ENCODE peak calls at places on chromosomes 2 and 18, in eight cellular contexts. J is esophagus squamous epithelium, G is transverse colon, U is endodermal cell, H is mammary epithelial cell, T is H1, L is fibroblast of lung, A is right atrium auricular region. E is an unnamed sample. For H3K4me1, the result is how much of the 10 kb centered on the place peaks cover.

GRCh38 chr2:105802587-105802986 is 57.9 kb downstream of the NCK2 start:
- DNase-seq in A (no peak), G (no peak), J (no peak), L (no peak), T (no peak), H (peak), U (peak), E (no peak)

GRCh38 chr2:94999431-94999883 is 26.1 kb upstream of the MAL start:
- DNase-seq in L (no peak), T (no peak), J (no peak), G (no peak), A (no peak), U (peak), H (no peak), E (peak)

GRCh38 chr2:143948710-143949109 is 571.2 kb downstream of the ZEB2 start:
- DNase-seq in G (no peak), A (no peak), H (peak), L (no peak), J (no peak), T (no peak), U (no peak), E (no peak)

GRCh38 chr2:129888896-129889295 is 90.6 kb upstream of the RAB6C start:
- DNase-seq in L (no peak), T (no peak), A (no peak), H (no peak), G (no peak), J (no peak), U (peak), E (no peak)

GRCh38 chr2:178530625-178531142 is 50.4 kb downstream of the PLEKHA3 start:
- DNase-seq in U (no peak), J (no peak), G (no peak), T (no peak), H (peak), L (no peak), A (no peak), E (no peak)

GRCh38 chr18:6734746-6735430 is 5.4 kb downstream of the ARHGAP28 start:
- DNase-seq in T (no peak), U (no peak), G (no peak), A (no peak), L (peak), J (no peak), H (no peak), E (no peak)

GRCh38 chr2:49224426-49225010 is 70.2 kb upstream of the FSHR start:
- DNase-seq in T (no peak), H (no peak), G (peak), A (no peak), J (no peak), L (no peak), U (no peak), E (no peak)

GRCh38 chr2:164514491-164514890 is 106.8 kb downstream of the GRB14 start:
- DNase-seq in L (no peak), J (no peak), U (no peak), A (no peak), H (peak), G (no peak), T (no peak), E (peak)

GRCh38 chr2:157432475-157433106 is 11.3 kb downstream of the CYTIP start:
- DNase-seq in A (no peak), J (no peak), G (no peak), L (no peak), U (no peak), H (no peak), T (no peak), E (no peak)

GRCh38 chr2:6342273-6342920 is 523.3 kb downstream of the CMPK2 start:
- DNase-seq in L (no peak), H (no peak), J (no peak), U (no peak), G (no peak), T (no peak), A (no peak), E (no peak)

GRCh38 chr2:111068435-111069058 is 52.2 kb upstream of the BCL2L11 start:
- DNase-seq in J (no peak), L (no peak), G (peak), A (no peak), U (peak), T (no peak), H (peak), E (peak)

GRCh38 chr2:47196499-47196898 is 41.4 kb upstream of the STPG4 start:
- DNase-seq in A (no peak), G (no peak), J (no peak), T (no peak), L (no peak), U (no peak), H (no peak), E (no peak)
- H3K4me1 ChIP-seq in A (under half), G (under half), J (under half), T (under half), L (half or more), U (under half), H (half or more), E (under half)

GRCh38 chr2:205902041-205902898 is 183.7 kb downstream of the INO80D start:
- DNase-seq in J (no peak), T (no peak), G (peak), L (peak), A (no peak), U (no peak), H (no peak), E (peak)

GRCh38 chr2:205906419-205906818 is 179.6 kb downstream of the INO80D start:
- DNase-seq in L (no peak), U (no peak), T (no peak), G (no peak), H (no peak), J (no peak), A (no peak), E (no peak)

GRCh38 chr2:205904873-205905272 is 181.1 kb downstream of the INO80D start:
- DNase-seq in U (no peak), H (no peak), L (no peak), A (no peak), G (peak), J (no peak), T (no peak), E (no peak)

GRCh38 chr2:205902899-205903236 is 183.1 kb downstream of the INO80D start:
- DNase-seq in J (no peak), U (no peak), T (no peak), H (no peak), G (no peak), A (no peak), L (no peak), E (no peak)

GRCh38 chr2:205903549-205904129 is 182.3 kb downstream of the INO80D start:
- DNase-seq in L (no peak), H (no peak), A (no peak), T (no peak), J (no peak), G (peak), U (peak), E (peak)
- TF ChIP-seq CTCF in L (peak), H (peak), A (peak), T (peak), J (no peak), G (peak), U (peak), E (peak)

GRCh38 chr2:217248312-217248935 is 388.6 kb upstream of the TNP1 start:
- DNase-seq in J (no peak), L (peak), G (peak), U (peak), A (no peak), H (no peak), T (peak), E (no peak)
- H3K4me3 ChIP-seq in J (no peak), L (no peak), G (no peak), U (no peak), A (no peak), H (no peak), T (no peak), E (no peak)

DNA sequence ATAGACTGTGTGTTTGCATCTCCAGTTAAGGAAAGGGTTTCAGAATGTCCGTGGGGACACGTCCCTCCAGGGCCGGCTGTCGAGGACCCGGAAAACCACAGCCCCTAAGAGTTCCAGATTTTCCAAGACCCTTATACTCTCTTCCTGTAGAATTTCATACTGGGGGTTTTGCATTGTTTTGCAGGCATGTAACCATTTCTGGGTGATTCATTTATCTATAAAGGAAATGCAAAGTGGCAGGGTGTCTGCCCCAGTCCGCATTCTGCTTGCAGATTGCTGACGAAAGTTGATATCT is 8.5 kb downstream of the SP9 start:
- DNase-seq in A (no peak), U (no peak), G (no peak), T (no peak), L (no peak), H (no peak), J (no peak), E (no peak)
- H3K4me1 ChIP-seq in A (under half), U (under half), G (under half), T (under half), L (under half), H (under half), J (half or more), E (under half)

GRCh38 chr18:44036500-44036899 is 644.2 kb upstream of the SETBP1 start:
- DNase-seq in G (no peak), H (no peak), L (peak), U (no peak), A (no peak), J (no peak), T (no peak), E (no peak)

GRCh38 chr18:44035554-44035953 is 645.1 kb upstream of the SETBP1 start:
- DNase-seq in G (no peak), J (no peak), T (no peak), L (peak), H (no peak), U (no peak), A (no peak), E (no peak)

GRCh38 chr18:44028109-44028508 is 652.6 kb upstream of the SETBP1 start:
- DNase-seq in H (no peak), G (no peak), T (no peak), J (no peak), A (no peak), U (no peak), L (no peak), E (no peak)

GRCh38 chr18:44033144-44033543 is 647.5 kb upstream of the SETBP1 start:
- DNase-seq in U (no peak), J (no peak), G (no peak), T (no peak), L (no peak), A (no peak), H (no peak), E (no peak)

DNA sequence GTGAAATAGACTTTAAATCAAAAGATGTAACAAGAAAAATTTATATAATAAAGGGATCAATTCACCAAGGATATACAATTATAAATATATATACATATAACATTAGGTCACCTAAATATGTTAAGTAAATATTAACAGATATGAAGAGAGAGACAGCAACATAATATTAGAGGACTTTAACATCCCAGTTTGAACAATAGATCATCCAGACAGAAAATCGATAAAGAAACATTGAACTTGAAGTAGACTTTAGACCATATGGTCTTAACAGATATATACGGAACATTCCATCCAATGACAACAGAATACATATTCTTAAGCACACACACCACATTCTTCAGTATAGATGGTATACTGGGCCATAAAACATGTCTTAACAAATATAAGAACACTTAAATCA is 649.6 kb upstream of the SETBP1 start:
- DNase-seq in G (no peak), J (no peak), A (no peak), U (no peak), L (no peak), H (no peak), T (no peak), E (no peak)
- TF ChIP-seq CTCF in G (no peak), J (no peak), A (no peak), U (no peak), L (no peak), H (no peak), T (no peak), E (no peak)

DNA sequence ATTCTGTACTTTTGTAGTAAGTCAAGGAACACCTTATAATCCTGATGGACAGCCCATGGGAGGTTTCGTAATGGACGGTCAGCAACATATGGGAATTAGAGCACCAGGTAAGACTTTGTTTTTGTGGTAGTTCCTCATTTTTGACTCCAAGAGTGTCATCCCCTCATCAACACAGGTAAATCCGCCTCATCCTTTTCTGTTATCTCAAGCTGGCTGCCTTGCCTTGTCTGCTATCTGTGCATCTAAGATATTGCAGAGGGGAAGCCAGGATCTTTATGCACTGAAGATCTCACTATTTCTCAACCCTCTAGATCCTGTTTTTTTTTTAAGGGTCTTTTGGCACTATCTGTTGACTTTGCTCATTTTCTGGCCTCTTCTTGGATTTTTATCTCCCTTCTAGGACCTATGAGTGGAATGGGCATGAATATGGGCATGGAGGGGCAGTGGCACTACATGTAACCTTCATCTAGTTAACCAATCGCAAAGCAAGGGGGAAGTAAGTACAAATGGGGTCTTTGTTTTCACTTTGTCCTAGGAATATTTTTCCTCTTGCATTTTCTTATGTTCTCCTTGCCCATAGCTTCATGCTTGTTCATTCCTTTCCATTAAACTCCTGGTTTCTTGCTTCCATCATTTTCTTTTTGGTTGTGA is 133.8 kb downstream of the MEIS1 start:
- DNase-seq in G (no peak), J (no peak), H (no peak), A (no peak), U (no peak), L (no peak), T (no peak), E (no peak)
- H3K4me3 ChIP-seq in G (no peak), J (no peak), H (no peak), A (no peak), U (no peak), L (no peak), T (no peak), E (no peak)

DNA sequence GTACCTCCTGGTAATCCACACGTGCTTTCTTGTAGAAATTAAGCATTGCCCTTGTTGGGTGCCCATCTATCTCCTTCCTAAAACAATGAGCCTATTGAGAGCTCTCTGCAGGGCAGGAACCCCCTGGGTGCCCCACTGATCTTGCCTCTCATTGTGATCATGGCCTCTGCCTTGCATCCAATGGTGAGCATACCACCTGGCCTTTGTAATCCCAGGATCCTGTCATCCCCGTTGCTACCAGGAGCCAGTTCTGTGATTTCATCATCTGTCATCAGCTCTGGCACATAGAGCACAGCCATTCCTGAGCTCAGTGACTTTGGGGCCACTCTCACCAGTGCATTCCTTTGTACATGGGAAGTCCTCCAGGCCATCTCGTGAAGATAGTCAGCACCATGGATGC is 381.0 kb upstream of the ID2 start:
- DNase-seq in U (peak), J (no peak), A (peak), G (no peak), T (no peak), L (no peak), H (no peak), E (no peak)
- H3K4me1 ChIP-seq in U (under half), J (under half), A (under half), G (under half), T (under half), L (under half), H (under half), E (under half)

GRCh38 chr2:35973132-35973736 is 382.3 kb upstream of the CRIM1 start:
- DNase-seq in T (no peak), G (no peak), A (no peak), L (peak), U (peak), H (peak), J (no peak), E (no peak)
- TF ChIP-seq CTCF in T (no peak), G (peak), A (peak), L (peak), U (peak), H (peak), J (peak), E (peak)